ENCODE peak calls at places on chromosome 9, in six cellular contexts. L is CD4-positive, alpha-beta T cell; Z is heart left ventricle; E is adipocyte; M is HT1080; X is activated T-cell treated with anti-CD3 and anti-CD28 coated beads for 4 hours. C is an unnamed sample.

GRCh38 chr9:128886211-128886826 is 4.4 kb downstream of the LRRC8A start:
- DNase-seq in L (no peak), Z (no peak), E (no peak), M (no peak), X (no peak), C (peak)

GRCh38 chr9:93678199-93679019 is 102.0 kb downstream of the PHF2 start:
- DNase-seq in L (no peak), Z (no peak), E (no peak), M (no peak), X (no peak), C (no peak)

GRCh38 chr9:89999176-89999533 is 394.3 kb downstream of the GADD45G start:
- DNase-seq in L (peak), Z (no peak), E (no peak), M (no peak), X (no peak), C (no peak)

GRCh38 chr9:73684601-73685000 is 532.9 kb downstream of the ANXA1 start:
- DNase-seq in L (no peak), Z (no peak), E (peak), M (peak), X (no peak), C (no peak)

GRCh38 chr9:71524446-71524845 is 243.9 kb downstream of the CEMIP2 start:
- DNase-seq in L (no peak), Z (no peak), E (no peak), M (no peak), X (no peak), C (no peak)

GRCh38 chr9:136674786-136675349 is 12.2 kb downstream of the EGFL7 start:
- DNase-seq in L (no peak), Z (no peak), E (no peak), M (no peak), X (no peak), C (no peak)

GRCh38 chr9:100222674-100223073 is 123.6 kb downstream of the INVS start:
- DNase-seq in L (no peak), Z (no peak), E (peak), M (peak), X (no peak), C (peak)

GRCh38 chr9:93595861-93596365 is 19.5 kb downstream of the PHF2 start:
- DNase-seq in L (no peak), Z (no peak), E (no peak), M (no peak), X (no peak), C (no peak)